ENCODE peak calls at places on chromosomes 11 and 22, in ten cellular contexts. L, D, C, M, E, Z, Q, V, W and X are unnamed samples.

GRCh38 chr22:19844423-19845368 is 10.0 kb downstream of the GNB1L start:
- DNase-seq in L (peak; percentile 88), D (no peak), C (no peak), M (peak; percentile 96), E (no peak), Z (peak; percentile 40), Q (peak; percentile 15), V (peak; percentile 77), W (peak; percentile 22), X (no peak)

GRCh38 chr22:25038771-25039170 is 86.3 kb downstream of the KIAA1671 start:
- DNase-seq in L (no peak), D (no peak), C (no peak), M (no peak), E (no peak), Z (no peak), Q (no peak), V (no peak), W (no peak), X (no peak)

GRCh38 chr11:926341-926916 is 759 bp downstream of the AP2A2 start:
- DNase-seq in L (no peak), D (peak; percentile 64), C (no peak), M (peak; percentile 85), E (no peak), Z (peak; percentile 69), Q (peak; percentile 47), V (peak; percentile 85), W (peak; percentile 53), X (peak; percentile 24)

GRCh38 chr22:17724678-17725464 is 49.4 kb downstream of the BID start:
- DNase-seq in L (no peak), D (no peak), C (no peak), M (no peak), E (no peak), Z (no peak), Q (no peak), V (no peak), W (no peak), X (no peak)

GRCh38 chr11:134725939-134726639 is 314.0 kb upstream of the B3GAT1 start:
- DNase-seq in L (no peak), D (peak; percentile 46), C (no peak), M (no peak), E (peak; percentile 71), Z (no peak), Q (peak; percentile 33), V (no peak), W (peak; percentile 42), X (peak; percentile 40)

GRCh38 chr11:118398797-118399564 is 2.4 kb upstream of the ATP5MG start:
- DNase-seq in L (no peak), D (no peak), C (no peak), M (peak; percentile 24), E (no peak), Z (peak; percentile 26), Q (no peak), V (no peak), W (no peak), X (no peak)

GRCh38 chr11:126335463-126335760 is 20.1 kb upstream of the ST3GAL4 start:
- DNase-seq in L (no peak), D (no peak), C (no peak), M (no peak), E (no peak), Z (no peak), Q (no peak), V (no peak), W (no peak), X (no peak)

GRCh38 chr22:21683401-21683811 is 17.6 kb downstream of the PPIL2 start:
- DNase-seq in L (no peak), D (no peak), C (no peak), M (no peak), E (no peak), Z (no peak), Q (no peak), V (no peak), W (no peak), X (no peak)

GRCh38 chr11:94020777-94021615 is at the start of gene HEPHL1:
- DNase-seq in L (no peak), D (peak; percentile 13), C (no peak), M (peak; percentile 18), E (peak; percentile 67), Z (peak; percentile 4), Q (peak; percentile 94), V (no peak), W (no peak), X (no peak)

GRCh38 chr22:44702479-44703219 is 645 bp downstream of the PRR5 start:
- DNase-seq in L (no peak), D (peak; percentile 40), C (peak; percentile 37), M (peak; percentile 57), E (peak; percentile 64), Z (peak; percentile 54), Q (peak; percentile 15), V (no peak), W (peak; percentile 47), X (peak; percentile 82)

GRCh38 chr22:35367331-35367886 is 13.5 kb upstream of the HMOX1 start:
- DNase-seq in L (no peak), D (no peak), C (no peak), M (no peak), E (no peak), Z (no peak), Q (no peak), V (no peak), W (peak; percentile 52), X (no peak)

GRCh38 chr11:66259225-66259624 is 9.2 kb upstream of the RAB1B start:
- DNase-seq in L (no peak), D (no peak), C (no peak), M (no peak), E (no peak), Z (no peak), Q (no peak), V (no peak), W (no peak), X (no peak)
- H3K9ac ChIP-seq in L (no peak overlapping the region), D (peak overlapping the region; percentile 98), C (no peak overlapping the region), M (peak overlapping the region; percentile 93), E (no peak overlapping the region), Z (no peak overlapping the region), Q (no peak overlapping the region), V (no peak overlapping the region), W (no peak overlapping the region), X (peak overlapping the region; percentile 61)

DNA sequence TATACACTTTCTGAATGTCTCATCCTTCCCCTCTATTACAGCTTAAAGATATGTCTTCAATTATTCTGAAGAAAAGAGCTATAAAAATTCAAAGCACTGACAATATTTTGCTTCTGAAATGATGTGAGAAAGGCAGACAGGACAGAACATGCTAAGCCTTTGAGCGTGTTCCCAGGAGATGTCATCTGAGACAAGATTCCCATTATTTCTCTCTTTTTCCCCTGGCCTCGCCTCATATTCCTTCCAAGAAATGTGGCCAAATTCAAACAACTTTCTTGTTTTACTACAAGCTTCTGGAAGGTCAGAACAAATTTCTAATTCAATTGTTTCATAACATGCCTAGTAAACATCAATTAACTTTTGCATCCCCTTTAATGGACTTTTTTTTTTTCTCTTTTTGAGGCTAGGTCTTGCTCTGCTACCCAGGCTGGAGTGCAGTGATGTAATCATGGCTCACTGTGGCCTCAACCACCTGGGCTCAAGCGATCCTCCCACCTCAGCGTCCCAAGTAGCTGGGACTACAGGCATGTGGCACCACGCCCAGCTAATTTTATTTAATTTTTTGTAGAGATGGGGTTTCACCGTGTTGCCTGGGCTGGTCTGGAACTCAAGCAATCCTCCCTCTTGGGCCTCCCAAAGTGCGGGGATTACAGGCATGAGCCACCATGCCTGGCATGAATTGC is 37.1 kb upstream of the NFRKB start:
- DNase-seq in L (no peak), D (no peak), C (no peak), M (no peak), E (no peak), Z (no peak), Q (peak; percentile 28), V (no peak), W (no peak), X (no peak)
- H3K9ac ChIP-seq in L (no peak overlapping the region), D (no peak overlapping the region), C (no peak overlapping the region), M (no peak overlapping the region), E (no peak overlapping the region), Z (no peak overlapping the region), Q (no peak overlapping the region), V (no peak overlapping the region), W (no peak overlapping the region), X (no peak overlapping the region)

GRCh38 chr11:64687204-64687603 is 35.8 kb downstream of the NRXN2 start:
- DNase-seq in L (peak; percentile 74), D (no peak), C (no peak), M (no peak), E (no peak), Z (no peak), Q (no peak), V (peak; percentile 43), W (no peak), X (no peak)
- H3K9ac ChIP-seq in L (no peak overlapping the region), D (no peak overlapping the region), C (no peak overlapping the region), M (no peak overlapping the region), E (no peak overlapping the region), Z (no peak overlapping the region), Q (no peak overlapping the region), V (no peak overlapping the region), W (no peak overlapping the region), X (no peak overlapping the region)

DNA sequence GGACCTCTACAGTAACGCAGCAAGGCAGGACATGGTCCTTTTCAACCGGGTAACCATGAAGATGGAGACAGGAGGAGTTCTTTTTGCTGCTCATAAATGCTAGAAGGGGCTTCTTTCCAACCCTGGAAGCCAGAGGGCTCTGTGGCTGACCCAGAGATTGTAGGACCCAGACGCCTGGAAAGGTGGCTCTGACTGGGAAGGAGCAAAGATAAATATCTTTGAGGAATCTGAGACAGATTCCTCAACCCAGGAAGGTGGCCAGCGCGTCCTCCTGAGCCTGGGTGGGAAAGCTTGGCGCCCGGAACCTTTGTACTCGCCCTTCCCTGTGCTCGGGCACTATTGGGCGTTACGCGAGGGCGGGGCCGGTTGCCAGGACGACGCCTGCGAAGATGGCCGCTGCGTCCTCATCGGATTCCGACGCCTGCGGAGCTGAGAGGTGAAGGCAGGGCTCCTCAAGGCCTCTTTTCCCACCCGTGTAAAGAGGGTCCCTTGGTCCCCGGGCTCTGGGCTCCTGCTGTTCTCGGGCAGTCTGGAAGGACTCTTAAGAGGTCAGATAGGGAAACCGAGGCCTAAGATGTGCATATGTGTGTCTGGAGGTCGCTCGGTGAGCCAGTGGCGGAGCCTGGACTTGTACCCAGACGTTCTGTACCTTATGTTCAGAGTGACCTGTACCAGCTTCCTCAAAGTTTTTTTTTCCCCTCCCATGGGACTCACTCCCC is at the start of gene BBS1:
- DNase-seq in L (peak; percentile 94), D (peak; percentile 96), C (no peak), M (peak; percentile 90), E (peak; percentile 88), Z (peak; percentile 68), Q (peak; percentile 86), V (peak; percentile 84), W (peak; percentile 88), X (peak; percentile 94)
- H3K9ac ChIP-seq in L (peak within 1 kb of the TSS; percentile 71), D (peak within 1 kb of the TSS; percentile 89), C (peak within 1 kb of the TSS; percentile 63), M (peak within 1 kb of the TSS; percentile 87), E (peak within 1 kb of the TSS; percentile 31), Z (peak within 1 kb of the TSS; percentile 68), Q (peak within 1 kb of the TSS; percentile 75), V (peak within 1 kb of the TSS; percentile 83), W (peak within 1 kb of the TSS; percentile 59), X (peak within 1 kb of the TSS; percentile 88)

GRCh38 chr11:30585892-30586250 is 282 bp downstream of the MPPED2 start:
- DNase-seq in L (peak; percentile 75), D (no peak), C (no peak), M (peak; percentile 20), E (peak; percentile 51), Z (no peak), Q (no peak), V (no peak), W (peak; percentile 17), X (peak; percentile 84)
- H3K9ac ChIP-seq in L (no peak overlapping the region), D (peak overlapping the region; percentile 36), C (no peak overlapping the region), M (no peak overlapping the region), E (no peak overlapping the region), Z (no peak overlapping the region), Q (no peak overlapping the region), V (no peak overlapping the region), W (peak overlapping the region; percentile 43), X (no peak overlapping the region)